ENCODE peak calls at places on chromosome 13, in ten cellular contexts. E is B cell; A is amygdala; L is CD4-positive, alpha-beta memory T cell; M is HCT116; K is CD8-positive, alpha-beta T cell; B is brain microvascular endothelial cell; O is mammary epithelial cell; S is ovary; R is A172. F is an unnamed sample.

GRCh38 chr13:45678282-45678681 is 23.8 kb upstream of the CBY2 start:
- DNase-seq in A (no peak), E (no peak), M (no peak), S (no peak), B (no peak), R (no peak), K (no peak), O (no peak), L (no peak), F (no peak)

GRCh38 chr13:60274664-60275063 is 110.9 kb upstream of the DIAPH3 start:
- DNase-seq in R (no peak), B (no peak), E (no peak), A (no peak), M (no peak), O (no peak), L (no peak), K (no peak), S (no peak), F (no peak)

GRCh38 chr13:111329641-111330040 is 9.2 kb downstream of the TEX29 start:
- DNase-seq in B (no peak), L (no peak), K (no peak), S (no peak), R (no peak), A (no peak), O (no peak), E (no peak), M (no peak), F (no peak)

GRCh38 chr13:108933061-108933460 is 303.6 kb downstream of the MYO16 start:
- DNase-seq in A (no peak), M (no peak), O (no peak), S (no peak), K (no peak), B (no peak), E (no peak), L (no peak), R (no peak), F (no peak)

GRCh38 chr13:32902898-32903297 is 113.3 kb upstream of the KL start:
- DNase-seq in M (no peak), S (peak), O (no peak), L (no peak), K (no peak), R (no peak), E (no peak), A (peak), B (no peak), F (no peak)

GRCh38 chr13:113064000-113064533 is 41.5 kb upstream of the F7 start:
- DNase-seq in S (no peak), A (no peak), L (no peak), K (no peak), E (no peak), M (no peak), B (no peak), O (no peak), R (no peak), F (no peak)

GRCh38 chr13:62537593-62537992 is 1121.9 kb upstream of the PCDH20 start:
- DNase-seq in B (no peak), S (no peak), O (no peak), A (no peak), E (no peak), R (no peak), M (no peak), K (no peak), L (no peak), F (no peak)

GRCh38 chr13:51632643-51633357 is 48.5 kb downstream of the WDFY2 start:
- DNase-seq in L (no peak), S (no peak), M (no peak), K (no peak), R (no peak), A (peak), B (no peak), O (peak), E (no peak), F (no peak)

GRCh38 chr13:114026128-114026880 is 52.4 kb upstream of the C13orf46 start:
- DNase-seq in S (no peak), R (no peak), A (no peak), K (no peak), L (no peak), O (no peak), E (no peak), B (no peak), M (no peak), F (no peak)

GRCh38 chr13:52749446-52749845 is 9.8 kb upstream of the CNMD start:
- DNase-seq in S (no peak), L (no peak), O (no peak), E (no peak), A (no peak), R (no peak), B (no peak), K (no peak), M (no peak), F (no peak)

GRCh38 chr13:101231751-101232428 is 184.4 kb downstream of the NALCN start:
- DNase-seq in K (no peak), R (peak), S (no peak), M (no peak), B (peak), E (no peak), O (peak), L (no peak), A (no peak), F (no peak)

GRCh38 chr13:33219926-33220325 is 65.6 kb downstream of the STARD13 start:
- DNase-seq in L (no peak), S (no peak), E (no peak), A (no peak), R (no peak), O (no peak), B (no peak), M (no peak), K (no peak), F (no peak)

GRCh38 chr13:104586010-104586746 is 1520.0 kb upstream of the SLC10A2 start:
- DNase-seq in E (no peak), A (no peak), B (peak), R (peak), S (no peak), L (no peak), M (peak), K (no peak), O (no peak), F (no peak)

GRCh38 chr13:90594694-90595093 is 752.8 kb upstream of the MIR17HG start:
- DNase-seq in K (no peak), R (peak), A (no peak), S (no peak), L (no peak), B (peak), M (no peak), O (peak), E (no peak), F (no peak)

GRCh38 chr13:61146158-61146557 is 269.5 kb downstream of the PCDH20 start:
- DNase-seq in O (no peak), A (no peak), R (no peak), L (no peak), E (no peak), B (no peak), S (no peak), K (no peak), M (no peak), F (no peak)

GRCh38 chr13:74061939-74062595 is 72.1 kb downstream of the KLF12 start:
- DNase-seq in K (peak), O (no peak), A (no peak), R (peak), S (peak), E (peak), L (peak), B (peak), M (no peak), F (no peak)

GRCh38 chr13:106919093-106919492 is 351.2 kb upstream of the ARGLU1 start:
- DNase-seq in O (no peak), S (no peak), K (no peak), E (peak), B (peak), A (no peak), M (no peak), R (no peak), L (no peak), F (no peak)

GRCh38 chr13:111275995-111276618 is 44.3 kb upstream of the TEX29 start:
- DNase-seq in B (no peak), L (no peak), M (no peak), E (no peak), K (no peak), A (no peak), S (no peak), R (no peak), O (no peak), F (no peak)

GRCh38 chr13:111630411-111630810 is 310.0 kb downstream of the TEX29 start:
- DNase-seq in O (no peak), E (no peak), B (no peak), A (no peak), M (no peak), R (no peak), K (no peak), S (no peak), L (no peak), F (no peak)

GRCh38 chr13:84487681-84488080 is 605.4 kb upstream of the SLITRK1 start:
- DNase-seq in B (no peak), S (no peak), A (no peak), R (no peak), O (no peak), E (no peak), L (no peak), M (no peak), K (no peak), F (no peak)

GRCh38 chr13:110274687-110275086 is 32.3 kb downstream of the COL4A1 start:
- DNase-seq in M (no peak), E (no peak), O (no peak), B (no peak), K (no peak), A (no peak), S (no peak), L (no peak), R (no peak), F (no peak)

GRCh38 chr13:38951525-38952313 is 38.9 kb downstream of the STOML3 start:
- DNase-seq in R (no peak), L (no peak), K (no peak), E (no peak), S (no peak), O (no peak), M (no peak), B (no peak), A (no peak), F (no peak)

GRCh38 chr13:45108716-45109706 is 11.3 kb upstream of the GTF2F2 start:
- DNase-seq in M (no peak), S (no peak), A (no peak), R (peak), E (no peak), B (peak), L (no peak), O (peak), K (peak), F (no peak)

GRCh38 chr13:113802090-113802531 is 43.1 kb downstream of the TMEM255B start:
- DNase-seq in M (no peak), L (no peak), B (peak), O (peak), E (no peak), K (no peak), A (no peak), S (peak), R (peak), F (no peak)

GRCh38 chr13:99123101-99124045 is 77.3 kb upstream of the UBAC2 start:
- DNase-seq in K (no peak), S (no peak), B (peak), A (no peak), M (no peak), R (peak), E (no peak), O (peak), L (no peak), F (no peak)

GRCh38 chr13:24502567-24503375 is 9.8 kb downstream of the PARP4 start:
- DNase-seq in B (peak), E (no peak), L (no peak), O (peak), S (no peak), R (peak), M (peak), A (no peak), K (no peak), F (no peak)

GRCh38 chr13:37097008-37097579 is 8.4 kb downstream of the CSNK1A1L start:
- DNase-seq in A (no peak), M (no peak), S (no peak), K (no peak), R (no peak), L (no peak), E (no peak), B (peak), O (no peak), F (no peak)

GRCh38 chr13:99442273-99442895 is 58.9 kb upstream of the TM9SF2 start:
- DNase-seq in A (peak), R (peak), E (no peak), L (peak), M (peak), S (no peak), O (peak), B (peak), K (peak), F (no peak)

GRCh38 chr13:29513981-29514719 is 81.3 kb downstream of the SLC7A1 start:
- DNase-seq in O (no peak), M (no peak), K (no peak), E (no peak), L (no peak), R (no peak), B (no peak), S (no peak), A (no peak), F (no peak)

GRCh38 chr13:60520902-60521563 is 124.0 kb downstream of the TDRD3 start:
- DNase-seq in S (no peak), M (no peak), K (no peak), A (no peak), L (no peak), O (no peak), B (no peak), E (no peak), R (no peak), F (no peak)

GRCh38 chr13:40667622-40667978 is 1.2 kb upstream of the FOXO1 start:
- DNase-seq in O (no peak), A (no peak), S (peak), M (no peak), R (no peak), E (no peak), B (no peak), L (peak), K (peak), F (no peak)

GRCh38 chr13:51785592-51786424 is 18.2 kb downstream of the DHRS12 start:
- DNase-seq in S (peak), A (peak), E (no peak), M (no peak), B (no peak), L (no peak), O (no peak), K (no peak), R (peak), F (no peak)

GRCh38 chr13:41917641-41918040 is 43.3 kb downstream of the VWA8 start:
- DNase-seq in L (no peak), M (no peak), K (no peak), B (peak), O (peak), R (no peak), A (no peak), E (no peak), S (no peak), F (no peak)

GRCh38 chr13:26679945-26680516 is 80.6 kb downstream of the GPR12 start:
- DNase-seq in L (no peak), M (no peak), K (no peak), O (no peak), A (no peak), R (peak), S (no peak), B (peak), E (no peak), F (no peak)

GRCh38 chr13:69857188-69857821 is 250.3 kb upstream of the ATXN8OS start:
- DNase-seq in M (peak), B (no peak), S (no peak), R (peak), L (no peak), O (peak), A (no peak), K (no peak), E (no peak), F (no peak)

GRCh38 chr13:40064154-40064713 is 408.8 kb downstream of the COG6 start:
- DNase-seq in B (peak), M (no peak), A (no peak), O (no peak), R (peak), E (no peak), L (no peak), S (no peak), K (no peak), F (no peak)

GRCh38 chr13:99119686-99120085 is 81.0 kb upstream of the UBAC2 start:
- DNase-seq in A (no peak), O (peak), M (no peak), L (peak), R (no peak), S (no peak), E (no peak), B (peak), K (no peak), F (no peak)